ENCODE peak calls at places on chromosomes 1 and 21, in six cellular contexts. C, R, B, N, K and A are unnamed samples.

GRCh38 chr1:201022178-201022823 is 1.2 kb downstream of the KIF21B start:
- DNase-seq in C (no peak), R (no peak), B (no peak), N (no peak), K (no peak), A (no peak)

GRCh38 chr1:63448741-63449140 is 74.3 kb downstream of the ITGB3BP start:
- DNase-seq in C (no peak), R (no peak), B (no peak), N (no peak), K (no peak), A (no peak)

GRCh38 chr21:37575536-37576083 is 209.0 kb downstream of the DYRK1A start:
- DNase-seq in C (no peak), R (no peak), B (no peak), N (no peak), K (no peak), A (no peak)

GRCh38 chr1:248752119-248752931 is 3.2 kb downstream of the LYPD8 start:
- DNase-seq in C (no peak), R (no peak), B (no peak), N (no peak), K (no peak), A (no peak)

GRCh38 chr1:57158660-57159059 is 192.8 kb upstream of the C8B start:
- DNase-seq in C (no peak), R (no peak), B (no peak), N (no peak), K (no peak), A (no peak)

GRCh38 chr1:28437260-28437923 is 67.9 kb downstream of the PHACTR4 start:
- DNase-seq in C (peak), R (peak), B (no peak), N (peak), K (peak), A (peak)

GRCh38 chr1:5599541-5599940 is 392.7 kb downstream of the NPHP4 start:
- DNase-seq in C (no peak), R (no peak), B (no peak), N (no peak), K (no peak), A (no peak)

GRCh38 chr1:15260418-15261154 is 13.6 kb downstream of the FHAD1 start:
- DNase-seq in C (peak), R (peak), B (no peak), N (no peak), K (peak), A (peak)

GRCh38 chr1:193211539-193211938 is 25.1 kb upstream of the B3GALT2 start:
- DNase-seq in C (no peak), R (peak), B (no peak), N (no peak), K (no peak), A (no peak)

GRCh38 chr1:4587721-4588120 is 66.7 kb upstream of the AJAP1 start:
- DNase-seq in C (no peak), R (no peak), B (no peak), N (no peak), K (no peak), A (peak)

GRCh38 chr1:100921110-100921706 is 25.3 kb downstream of the SLC30A7 start:
- DNase-seq in C (no peak), R (peak), B (no peak), N (peak), K (no peak), A (no peak)

GRCh38 chr1:114330451-114330983 is 176.8 kb upstream of the SYT6 start:
- DNase-seq in C (no peak), R (no peak), B (no peak), N (no peak), K (no peak), A (peak)

GRCh38 chr1:200224315-200224714 is 185.5 kb downstream of the ZNF281 start:
- DNase-seq in C (no peak), R (no peak), B (no peak), N (no peak), K (no peak), A (no peak)

GRCh38 chr1:197776348-197777082 is 1.2 kb upstream of the DENND1B start:
- DNase-seq in C (no peak), R (peak), B (no peak), N (no peak), K (no peak), A (no peak)

GRCh38 chr1:243332440-243332839 is 76.6 kb downstream of the SDCCAG8 start:
- DNase-seq in C (no peak), R (no peak), B (no peak), N (no peak), K (no peak), A (no peak)

GRCh38 chr1:108125312-108126138 is 74.6 kb downstream of the SLC25A24 start:
- DNase-seq in C (peak), R (peak), B (no peak), N (peak), K (peak), A (peak)

GRCh38 chr1:228802386-228803221 is 67.3 kb downstream of the RHOU start:
- DNase-seq in C (peak), R (no peak), B (no peak), N (no peak), K (no peak), A (no peak)

GRCh38 chr21:37758997-37759396 is 157.3 kb downstream of the KCNJ6 start:
- DNase-seq in C (no peak), R (no peak), B (no peak), N (peak), K (peak), A (no peak)

GRCh38 chr1:75338974-75339483 is 204.8 kb downstream of the LHX8 start:
- DNase-seq in C (no peak), R (no peak), B (no peak), N (no peak), K (no peak), A (no peak)

GRCh38 chr1:198741744-198742143 is 102.9 kb downstream of the PTPRC start:
- DNase-seq in C (no peak), R (no peak), B (no peak), N (no peak), K (no peak), A (no peak)

GRCh38 chr1:190303501-190303900 is 174.2 kb downstream of the BRINP3 start:
- DNase-seq in C (no peak), R (no peak), B (no peak), N (no peak), K (no peak), A (no peak)

GRCh38 chr1:173627269-173627668 is 7.9 kb upstream of the TEX50 start:
- DNase-seq in C (no peak), R (no peak), B (no peak), N (no peak), K (no peak), A (no peak)

GRCh38 chr1:204974326-204974725 is 68.7 kb upstream of the CNTN2 start:
- DNase-seq in C (no peak), R (no peak), B (no peak), N (no peak), K (no peak), A (no peak)

GRCh38 chr1:11581455-11581854 is 72.8 kb downstream of the FBXO2 start:
- DNase-seq in C (no peak), R (no peak), B (no peak), N (no peak), K (no peak), A (no peak)

DNA sequence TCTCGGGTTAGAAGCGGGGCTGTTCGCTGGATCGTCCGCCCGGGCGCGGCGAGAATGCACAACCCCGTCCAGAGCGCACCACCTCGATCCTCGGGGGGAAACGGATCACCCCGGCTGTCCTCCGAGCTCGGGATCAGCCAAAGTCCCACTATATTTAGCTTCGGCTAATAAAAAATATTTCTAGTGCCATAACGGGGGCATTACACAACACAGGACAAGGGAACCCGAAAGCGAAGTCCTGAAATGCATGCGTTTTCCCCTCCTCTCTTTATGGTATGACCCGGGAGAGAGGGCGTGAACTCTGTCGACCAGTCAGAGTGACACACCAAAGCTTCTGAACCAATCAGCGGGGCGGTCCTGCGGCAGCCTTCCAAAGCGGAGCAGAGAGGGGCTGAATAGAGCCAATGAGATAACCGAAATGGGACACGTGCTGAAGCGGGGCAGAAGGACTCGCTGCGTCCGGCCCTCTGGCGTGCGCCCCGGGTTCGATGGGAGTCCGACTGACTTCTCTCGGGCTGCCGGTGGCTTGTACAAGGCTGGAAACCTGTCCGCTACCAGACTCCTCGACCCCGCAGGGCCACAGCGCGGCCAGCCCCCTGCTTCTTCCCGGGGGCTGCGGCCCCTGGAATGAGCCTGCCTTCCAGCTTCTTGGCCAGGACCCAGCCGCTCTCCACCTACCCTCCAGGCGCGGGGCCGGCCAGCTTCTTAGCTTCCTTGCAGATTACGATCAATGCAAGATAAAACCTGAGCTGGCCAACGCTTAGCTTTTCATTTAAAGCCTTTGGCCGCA is at the start of gene ALDH4A1:
- DNase-seq in C (peak), R (peak), B (peak), N (peak), K (peak), A (peak)
- TF ChIP-seq POLR2A in C (no peak), R (peak), B (no peak), N (peak), K (no peak), A (no peak)

GRCh38 chr1:8063298-8064068 is 37.4 kb upstream of the ERRFI1 start:
- DNase-seq in C (no peak), R (no peak), B (no peak), N (no peak), K (no peak), A (no peak)

GRCh38 chr1:8061210-8061609 is 35.1 kb upstream of the ERRFI1 start:
- DNase-seq in C (no peak), R (peak), B (no peak), N (peak), K (peak), A (no peak)

GRCh38 chr1:8059161-8059622 is 33.1 kb upstream of the ERRFI1 start:
- DNase-seq in C (no peak), R (no peak), B (no peak), N (no peak), K (no peak), A (no peak)

GRCh38 chr1:8062861-8063260 is 36.8 kb upstream of the ERRFI1 start:
- DNase-seq in C (no peak), R (no peak), B (no peak), N (no peak), K (no peak), A (no peak)

DNA sequence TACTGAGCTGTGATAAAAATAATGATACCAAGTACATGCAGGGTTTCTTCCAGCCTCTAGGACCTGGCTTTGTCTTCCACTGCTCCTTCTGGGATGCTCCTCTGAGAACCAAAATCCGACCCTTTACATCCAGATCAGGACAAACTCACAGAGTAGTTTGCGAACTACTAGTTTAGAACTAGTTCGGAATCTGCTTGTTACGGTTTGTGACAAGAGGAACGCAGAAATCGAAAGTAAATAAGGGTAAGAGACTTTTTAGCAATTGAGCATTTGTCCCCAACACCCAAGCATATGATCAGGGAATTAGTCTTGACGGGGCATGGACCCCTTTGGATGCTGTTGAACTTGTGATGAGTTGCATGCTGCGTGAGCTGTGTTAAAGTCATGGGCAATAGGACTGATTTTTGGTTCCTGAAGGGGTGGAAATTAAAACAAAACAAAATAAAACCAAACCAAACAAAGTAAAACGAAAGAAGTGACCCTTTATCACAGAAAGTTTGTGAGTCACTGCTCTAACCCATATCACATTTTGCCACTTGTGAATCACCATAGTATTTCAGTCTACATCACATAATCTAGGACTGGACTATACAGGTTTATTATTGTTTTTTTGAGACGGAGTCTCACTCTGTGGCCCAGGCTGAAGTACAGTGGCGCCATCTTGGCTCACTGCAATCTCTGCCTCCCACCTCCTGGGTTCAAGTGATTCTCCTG is 35.7 kb upstream of the ERRFI1 start:
- DNase-seq in C (no peak), R (no peak), B (no peak), N (no peak), K (no peak), A (no peak)
- H3K4me3 ChIP-seq in C (no peak), R (no peak), B (no peak), N (no peak), K (no peak), A (no peak)

DNA sequence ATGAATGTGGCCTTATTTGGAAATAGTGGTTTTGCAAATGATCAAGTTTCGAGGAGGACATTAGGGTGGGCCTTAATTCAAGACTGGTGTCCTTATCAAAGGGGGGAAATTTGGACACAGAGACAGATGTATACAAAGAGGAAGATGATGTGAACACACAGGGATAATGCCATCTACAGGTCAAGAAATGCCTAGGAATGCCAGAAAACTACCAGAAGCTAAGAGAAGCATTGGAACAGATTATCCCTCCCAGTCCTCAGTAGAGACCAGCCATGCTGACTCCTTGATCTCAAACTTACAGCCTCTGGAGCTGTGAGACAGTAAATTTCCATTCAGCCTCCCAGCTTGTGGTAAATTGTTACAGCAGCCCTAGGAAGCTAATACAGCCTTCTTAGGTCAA is 151.4 kb downstream of the PTGER3 start:
- DNase-seq in C (no peak), R (no peak), B (no peak), N (no peak), K (no peak), A (no peak)
- TF ChIP-seq CTCF in C (no peak), R (peak), B (no peak), N (no peak), K (no peak), A (no peak)

GRCh38 chr1:151189638-151190445 is at the start of gene VPS72:
- DNase-seq in C (peak), R (peak), B (peak), N (peak), K (peak), A (peak)
- TF ChIP-seq POLR2A in C (peak), R (peak), B (no peak), N (peak), K (no peak), A (no peak)

GRCh38 chr1:17094664-17095063 is 24.6 kb downstream of the PADI2 start:
- DNase-seq in C (no peak), R (no peak), B (no peak), N (no peak), K (no peak), A (no peak)
- H3K4me3 ChIP-seq in C (no peak), R (no peak), B (no peak), N (no peak), K (no peak), A (no peak)

DNA sequence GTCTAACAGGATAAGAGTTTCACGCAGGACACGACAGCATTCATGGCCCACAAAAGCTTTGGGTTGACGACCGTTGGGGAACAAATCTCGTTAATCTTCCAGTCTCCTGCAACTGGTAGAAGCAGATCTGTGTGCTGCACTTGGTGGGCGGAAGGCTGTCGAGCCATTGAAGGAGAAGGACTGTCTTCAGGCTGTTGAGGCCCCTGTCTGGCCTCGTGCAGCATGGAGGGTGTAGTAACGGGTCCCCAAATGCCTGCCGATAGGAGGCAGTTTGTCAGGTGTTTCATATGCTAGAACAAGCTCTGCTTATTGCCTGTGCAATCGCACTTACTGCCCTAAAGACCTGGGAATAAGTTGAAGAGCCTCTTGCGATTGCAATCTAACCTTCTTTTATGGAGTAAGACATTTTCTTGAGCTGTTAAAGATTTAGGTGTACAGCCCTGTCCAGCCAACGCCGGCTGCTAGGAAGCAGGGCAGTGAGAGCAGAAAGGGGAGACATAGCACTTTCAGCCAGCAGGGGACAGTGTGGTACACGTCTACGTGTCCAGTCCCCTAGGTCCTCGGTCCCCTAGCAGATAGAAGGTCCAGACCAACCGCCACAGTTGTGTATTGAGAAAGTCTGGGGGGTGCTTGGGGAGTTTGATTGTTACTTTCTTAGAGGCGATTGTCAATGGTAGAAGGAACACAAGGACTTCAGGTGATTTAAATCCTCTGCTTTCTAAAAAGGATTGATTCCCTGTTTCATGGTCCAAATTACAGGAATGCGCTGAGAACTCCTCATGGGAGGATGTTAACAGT is 102.3 kb upstream of the TMPRSS2 start:
- DNase-seq in C (no peak), R (peak), B (no peak), N (no peak), K (peak), A (no peak)
- TF ChIP-seq CTCF in C (peak), R (peak), B (peak), N (peak), K (peak), A (no peak)

GRCh38 chr1:219959540-219960208 is 31.3 kb upstream of the SLC30A10 start:
- DNase-seq in C (no peak), R (no peak), B (no peak), N (no peak), K (no peak), A (no peak)

GRCh38 chr1:219958875-219959417 is 30.6 kb upstream of the SLC30A10 start:
- DNase-seq in C (no peak), R (no peak), B (no peak), N (peak), K (no peak), A (no peak)

GRCh38 chr1:219952361-219952760 is 24.0 kb upstream of the SLC30A10 start:
- DNase-seq in C (no peak), R (no peak), B (no peak), N (no peak), K (no peak), A (no peak)

GRCh38 chr1:219954736-219955421 is 26.5 kb upstream of the SLC30A10 start:
- DNase-seq in C (no peak), R (no peak), B (no peak), N (no peak), K (no peak), A (no peak)

DNA sequence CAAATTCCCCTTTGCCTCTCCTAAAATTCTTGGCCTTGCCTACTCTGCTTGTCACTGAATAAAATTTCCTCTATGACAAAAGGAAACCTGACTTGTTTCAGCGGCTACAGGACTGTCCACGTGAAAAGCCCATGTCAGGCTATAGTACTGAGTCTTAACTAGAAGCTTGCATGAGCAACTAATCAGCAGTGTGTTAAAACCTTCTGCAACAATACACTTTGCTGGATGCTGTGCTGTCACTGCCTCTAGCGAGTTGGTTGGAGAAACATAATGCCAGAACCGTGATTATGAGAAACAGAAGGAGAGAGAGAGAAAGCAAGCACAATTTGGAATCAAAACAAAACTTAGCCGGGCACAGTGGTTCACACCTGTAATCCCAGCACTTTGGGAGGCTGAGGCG is 25.7 kb upstream of the SLC30A10 start:
- DNase-seq in C (no peak), R (no peak), B (no peak), N (no peak), K (no peak), A (no peak)
- TF ChIP-seq POLR2A in C (no peak), R (no peak), B (no peak), N (no peak), K (no peak), A (no peak)

GRCh38 chr1:183589836-183590224 is 429 bp downstream of the NCF2 start:
- DNase-seq in C (no peak), R (no peak), B (no peak), N (no peak), K (no peak), A (peak)

GRCh38 chr1:183586897-183587296 is 3.4 kb downstream of the NCF2 start:
- DNase-seq in C (no peak), R (no peak), B (no peak), N (no peak), K (no peak), A (peak)

GRCh38 chr1:183590225-183591191 is at the start of gene NCF2:
- DNase-seq in C (no peak), R (no peak), B (no peak), N (no peak), K (no peak), A (no peak)

GRCh38 chr1:183588827-183589226 is 1.4 kb downstream of the NCF2 start:
- DNase-seq in C (no peak), R (no peak), B (no peak), N (no peak), K (no peak), A (peak)

DNA sequence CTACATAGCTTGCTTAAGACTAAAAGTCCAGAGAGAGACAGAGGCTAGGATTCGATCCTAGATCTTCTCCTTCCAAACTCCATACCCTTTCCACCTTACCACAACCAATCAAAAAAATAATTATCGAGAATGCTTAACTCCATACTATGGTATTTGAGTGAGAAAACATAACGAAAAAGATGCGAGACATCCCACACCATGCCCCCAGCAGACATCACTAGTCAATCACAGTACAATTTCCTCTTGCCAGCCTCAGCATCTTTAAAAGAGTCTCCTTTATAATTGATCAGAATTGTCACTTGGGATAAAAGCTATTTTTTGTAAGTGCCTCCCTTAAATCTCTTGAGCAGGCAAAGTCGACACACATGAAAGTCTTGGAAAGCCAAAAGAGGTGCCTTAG is 875 bp downstream of the NCF2 start:
- DNase-seq in C (no peak), R (no peak), B (no peak), N (no peak), K (no peak), A (no peak)
- H3K4me3 ChIP-seq in C (no peak), R (no peak), B (no peak), N (no peak), K (no peak), A (no peak)